ENCODE peak calls at places on chromosomes 5 and 9, in nine cellular contexts. U is pancreas; Y is stimulated activated CD4-positive, alpha-beta T cell treated with anti-CD3 and anti-CD28 coated beads, Interleukin-4, amount 100 ng/mL, for 4 hours; W is C1 segment of cervical spinal cord; P is fibroblast of the conjunctiva; M is LNCaP clone FGC; J is NCI-H446; I is frontal cortex; H is cardiac muscle cell. A is an unnamed sample.

GRCh38 chr5:59209758-59210359 is 627.0 kb downstream of the RAB3C start:
- DNase-seq in P (peak), W (no peak), J (peak), U (no peak), M (no peak), I (no peak), Y (no peak), H (no peak), A (no peak)

GRCh38 chr5:150073086-150073625 is 13.2 kb downstream of the CSF1R start:
- DNase-seq in W (no peak), I (no peak), J (no peak), Y (no peak), H (no peak), U (no peak), P (no peak), M (no peak), A (no peak)

GRCh38 chr9:120608421-120608820 is 28.5 kb upstream of the CDK5RAP2 start:
- DNase-seq in I (no peak), M (no peak), J (no peak), H (no peak), P (no peak), U (no peak), W (no peak), Y (no peak), A (no peak)

GRCh38 chr5:139116256-139116655 is 81.9 kb downstream of the SIL1 start:
- DNase-seq in H (no peak), U (no peak), M (no peak), W (no peak), P (no peak), I (no peak), J (peak), Y (no peak), A (no peak)

GRCh38 chr5:123720339-123720738 is 208.4 kb downstream of the CSNK1G3 start:
- DNase-seq in W (no peak), M (no peak), H (no peak), U (no peak), Y (no peak), P (no peak), I (no peak), J (no peak), A (no peak)

GRCh38 chr5:172114875-172115422 is 73.1 kb downstream of the STK10 start:
- DNase-seq in P (no peak), U (no peak), J (no peak), M (no peak), W (no peak), I (no peak), H (no peak), Y (peak), A (no peak)

GRCh38 chr5:14185336-14186131 is 42.4 kb downstream of the TRIO start:
- DNase-seq in U (no peak), Y (no peak), M (no peak), H (no peak), P (peak), W (no peak), J (peak), I (no peak), A (no peak)

GRCh38 chr9:6973089-6973488 is 215.3 kb downstream of the KDM4C start:
- DNase-seq in I (no peak), J (no peak), U (no peak), Y (no peak), W (no peak), P (no peak), M (no peak), H (no peak), A (no peak)

GRCh38 chr9:617441-618085 is 223.9 kb upstream of the DMRT1 start:
- DNase-seq in H (peak), P (no peak), J (no peak), Y (no peak), I (no peak), M (no peak), U (no peak), W (no peak), A (peak)

GRCh38 chr5:40333459-40334241 is 346.1 kb upstream of the PTGER4 start:
- DNase-seq in J (no peak), U (no peak), W (no peak), P (peak), I (no peak), M (no peak), Y (no peak), H (no peak), A (no peak)

GRCh38 chr9:19233344-19233743 is 2.9 kb downstream of the DENND4C start:
- DNase-seq in W (no peak), I (no peak), Y (no peak), H (no peak), J (no peak), P (no peak), U (no peak), M (no peak), A (no peak)

GRCh38 chr5:125928663-125929062 is 494.5 kb upstream of the GRAMD2B start:
- DNase-seq in I (no peak), W (no peak), U (no peak), Y (no peak), P (no peak), H (no peak), M (no peak), J (no peak), A (no peak)

GRCh38 chr9:93577940-93578682 is 1.7 kb downstream of the PHF2 start:
- DNase-seq in H (no peak), W (no peak), Y (no peak), J (no peak), P (no peak), M (no peak), I (no peak), U (no peak), A (peak)

GRCh38 chr9:115531410-115532130 is 413.6 kb upstream of the TNC start:
- DNase-seq in M (no peak), Y (no peak), P (peak), W (no peak), U (no peak), H (no peak), I (no peak), J (no peak), A (no peak)

GRCh38 chr9:135926402-135927194 is 19.3 kb upstream of the CAMSAP1 start:
- DNase-seq in Y (peak), I (no peak), M (no peak), H (no peak), U (peak), W (no peak), J (no peak), P (peak), A (peak)

GRCh38 chr9:114231218-114232090 is 76.1 kb downstream of the COL27A1 start:
- DNase-seq in M (no peak), U (no peak), W (no peak), P (no peak), Y (no peak), I (no peak), H (no peak), J (no peak), A (no peak)

GRCh38 chr5:149636861-149637246 is 55.6 kb downstream of the ARHGEF37 start:
- DNase-seq in W (no peak), U (peak), P (peak), H (peak), M (no peak), Y (no peak), J (peak), I (peak), A (peak)

GRCh38 chr9:124764774-124765438 is 6.2 kb downstream of the NR6A1 start:
- DNase-seq in J (no peak), P (no peak), U (no peak), M (no peak), I (no peak), W (no peak), H (peak), Y (no peak), A (no peak)

GRCh38 chr9:1869843-1870242 is 145.3 kb upstream of the SMARCA2 start:
- DNase-seq in U (no peak), W (no peak), J (peak), H (peak), M (no peak), P (no peak), I (no peak), Y (peak), A (peak)

GRCh38 chr9:976805-977360 is 428 bp downstream of the DMRT3 start:
- DNase-seq in W (no peak), H (no peak), Y (no peak), U (peak), M (no peak), P (no peak), I (no peak), J (no peak), A (peak)

GRCh38 chr9:83570359-83570758 is 32.2 kb upstream of the FRMD3 start:
- DNase-seq in J (no peak), H (no peak), Y (no peak), P (no peak), M (peak), U (no peak), W (no peak), I (no peak), A (no peak)

GRCh38 chr5:104430977-104431620 is 868.5 kb upstream of the NUDT12 start:
- DNase-seq in J (peak), M (no peak), I (no peak), W (no peak), P (no peak), U (no peak), H (no peak), Y (no peak), A (no peak)

GRCh38 chr9:130999265-130999623 is 9.7 kb upstream of the LAMC3 start:
- DNase-seq in I (no peak), W (no peak), Y (no peak), P (no peak), U (no peak), M (no peak), J (no peak), H (no peak), A (no peak)

GRCh38 chr5:178668579-178668978 is 41.7 kb upstream of the CLK4 start:
- DNase-seq in I (no peak), J (no peak), U (no peak), Y (no peak), H (no peak), W (no peak), M (no peak), P (no peak), A (no peak)

GRCh38 chr5:54758038-54758437 is 227.4 kb downstream of the ESM1 start:
- DNase-seq in M (no peak), U (no peak), P (peak), J (no peak), H (no peak), W (no peak), I (no peak), Y (no peak), A (no peak)

GRCh38 chr9:83457005-83457404 is 81.2 kb downstream of the FRMD3 start:
- DNase-seq in Y (no peak), J (no peak), W (no peak), U (no peak), M (peak), P (no peak), I (no peak), H (no peak), A (no peak)

GRCh38 chr5:114174837-114175236 is 187.0 kb upstream of the KCNN2 start:
- DNase-seq in I (no peak), H (no peak), Y (no peak), P (no peak), J (no peak), U (no peak), W (no peak), M (no peak), A (no peak)

GRCh38 chr5:159947708-159948358 is 31.6 kb downstream of the ADRA1B start:
- DNase-seq in W (no peak), I (no peak), H (no peak), U (no peak), P (no peak), Y (no peak), J (peak), M (no peak), A (peak)

GRCh38 chr5:143968071-143968878 is 156.3 kb downstream of the HMHB1 start:
- DNase-seq in Y (no peak), W (no peak), U (no peak), M (peak), P (peak), J (peak), I (no peak), H (peak), A (no peak)

GRCh38 chr5:73120222-73121108 is at the start of gene TMEM171:
- DNase-seq in M (no peak), P (no peak), J (no peak), Y (no peak), U (peak), H (peak), I (peak), W (peak), A (peak)

GRCh38 chr5:159777049-159777448 is 139.2 kb upstream of the ADRA1B start:
- DNase-seq in I (no peak), P (no peak), Y (no peak), H (no peak), W (no peak), U (no peak), M (no peak), J (peak), A (no peak)

GRCh38 chr9:129396365-129396708 is 218.3 kb upstream of the IER5L start:
- DNase-seq in Y (no peak), P (no peak), M (no peak), W (no peak), H (no peak), I (no peak), J (no peak), U (no peak), A (no peak)

GRCh38 chr5:114407783-114408182 is 45.9 kb downstream of the KCNN2 start:
- DNase-seq in I (no peak), P (no peak), J (no peak), W (no peak), M (no peak), H (no peak), Y (no peak), U (no peak), A (no peak)

GRCh38 chr5:34655354-34655991 is 655 bp upstream of the RAI14 start:
- DNase-seq in Y (peak), H (peak), I (peak), U (no peak), P (peak), J (no peak), W (peak), M (no peak), A (peak)

GRCh38 chr9:111559000-111559610 is 34.1 kb downstream of the ZNF483 start:
- DNase-seq in J (no peak), I (no peak), W (no peak), H (no peak), P (peak), Y (no peak), M (no peak), U (no peak), A (no peak)

GRCh38 chr5:134267366-134268018 is 41.6 kb upstream of the PPP2CA start:
- DNase-seq in P (no peak), U (no peak), I (no peak), J (no peak), M (no peak), Y (no peak), W (no peak), H (no peak), A (no peak)